ENCODE peak calls at places on chromosomes 5 and 9, in five cellular contexts. Q is endothelial cell of umbilical vein, F is BJ, Z is HFF-Myc, X is aorta. U is an unnamed sample.

GRCh38 chr5:6450235-6450860 is 1.7 kb downstream of the UBE2QL1 start:
- DNase-seq in Q (no peak), F (no peak), Z (no peak), X (no peak), U (no peak)

GRCh38 chr9:764105-764524 is 77.4 kb upstream of the DMRT1 start:
- DNase-seq in Q (peak; percentile 90), X (peak; percentile 77), Z (peak; percentile 31), F (no peak), U (no peak)

GRCh38 chr9:134236001-134236421 is 71.6 kb upstream of the RNU6ATAC start:
- DNase-seq in X (no peak), Q (no peak), F (no peak), Z (no peak), U (no peak)

GRCh38 chr9:385818-386398 is 171.2 kb downstream of the DOCK8 start:
- DNase-seq in Z (peak; percentile 25), Q (peak; percentile 76), F (peak; percentile 8), X (no peak), U (peak; percentile 4)

GRCh38 chr5:142399899-142400298 is 75.1 kb upstream of the SPRY4 start:
- DNase-seq in X (no peak), Z (no peak), Q (peak; percentile 10), F (no peak), U (no peak)

GRCh38 chr5:16773990-16774389 is 157.2 kb upstream of the RETREG1 start:
- DNase-seq in Q (no peak), X (no peak), Z (peak; percentile 26), F (peak; percentile 45), U (peak; percentile 31)

GRCh38 chr9:89407070-89407469 is 88.8 kb downstream of the SECISBP2 start:
- DNase-seq in X (no peak), Z (no peak), Q (no peak), F (no peak), U (no peak)

GRCh38 chr5:174045470-174046025 is at the start of gene NSG2:
- DNase-seq in Z (peak; percentile 64), F (peak; percentile 31), Q (peak; percentile 24), X (peak; percentile 69), U (peak; percentile 41)

GRCh38 chr9:136439550-136440408 is at the start of gene INPP5E:
- DNase-seq in X (peak; percentile 77), Z (no peak), Q (peak; percentile 51), F (no peak), U (no peak)

GRCh38 chr9:114288233-114289051 is 34.5 kb upstream of the ORM1 start:
- DNase-seq in F (no peak), X (peak; percentile 45), Z (no peak), Q (no peak), U (peak; percentile 51)

DNA sequence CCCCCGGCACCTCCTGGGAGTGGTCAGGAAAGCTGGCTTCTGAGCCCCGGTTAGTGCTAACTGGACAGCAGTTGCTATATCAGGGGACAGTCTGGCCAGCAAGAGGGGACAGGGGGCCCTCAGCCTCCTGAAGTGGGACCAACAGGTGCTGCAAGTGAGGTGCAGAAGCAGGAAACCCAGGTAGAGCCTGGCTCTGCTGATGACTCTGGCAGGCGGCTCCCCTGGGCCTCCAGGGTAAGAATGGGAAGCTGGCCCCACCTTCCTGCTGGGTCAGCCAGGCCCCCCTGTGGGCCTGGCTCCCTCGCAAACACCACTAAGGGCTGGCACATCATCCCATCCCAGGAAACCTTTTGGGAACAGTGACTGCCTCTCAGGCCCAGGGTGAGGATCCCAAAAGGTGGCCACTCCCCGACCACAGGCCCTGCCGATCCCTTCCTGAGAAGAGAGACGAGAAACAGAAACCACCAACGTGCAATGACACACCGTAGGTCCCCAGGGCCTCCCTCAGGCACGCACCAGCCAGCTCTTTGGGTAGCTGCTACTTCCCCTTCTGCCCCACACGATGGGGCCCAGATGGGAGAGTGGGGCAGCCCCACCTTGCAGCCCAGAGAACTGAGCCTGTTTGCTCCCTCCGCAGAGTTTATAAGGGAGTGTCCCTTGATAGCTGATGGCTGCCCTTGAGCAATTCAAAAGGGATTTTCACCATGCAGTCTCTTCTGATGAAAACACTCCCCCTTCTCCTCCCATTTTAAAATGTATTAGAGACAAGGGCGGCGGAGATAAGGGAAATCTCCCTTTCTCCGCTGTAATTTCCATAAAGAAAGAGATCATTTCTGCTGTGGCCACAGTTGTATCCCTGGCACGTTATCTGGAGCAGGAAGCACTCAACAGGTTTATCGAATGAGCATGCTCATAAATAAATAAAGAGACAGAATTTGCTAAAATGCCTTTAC is 76.8 kb downstream of the STK10 start:
- DNase-seq in Z (no peak), F (no peak), Q (peak; percentile 21), X (peak; percentile 73), U (no peak)
- H3K4me3 ChIP-seq in Z (no peak overlapping the region), F (no peak overlapping the region), Q (no peak overlapping the region), X (no peak overlapping the region), U (peak overlapping the region; percentile 21)

GRCh38 chr5:57033103-57033502 is 81.2 kb upstream of the MIER3 start:
- DNase-seq in F (no peak), Q (no peak), X (no peak), Z (no peak), U (no peak)
- H3K4me3 ChIP-seq in F (no peak overlapping the region), Q (no peak overlapping the region), X (no peak overlapping the region), Z (no peak overlapping the region), U (no peak overlapping the region)

DNA sequence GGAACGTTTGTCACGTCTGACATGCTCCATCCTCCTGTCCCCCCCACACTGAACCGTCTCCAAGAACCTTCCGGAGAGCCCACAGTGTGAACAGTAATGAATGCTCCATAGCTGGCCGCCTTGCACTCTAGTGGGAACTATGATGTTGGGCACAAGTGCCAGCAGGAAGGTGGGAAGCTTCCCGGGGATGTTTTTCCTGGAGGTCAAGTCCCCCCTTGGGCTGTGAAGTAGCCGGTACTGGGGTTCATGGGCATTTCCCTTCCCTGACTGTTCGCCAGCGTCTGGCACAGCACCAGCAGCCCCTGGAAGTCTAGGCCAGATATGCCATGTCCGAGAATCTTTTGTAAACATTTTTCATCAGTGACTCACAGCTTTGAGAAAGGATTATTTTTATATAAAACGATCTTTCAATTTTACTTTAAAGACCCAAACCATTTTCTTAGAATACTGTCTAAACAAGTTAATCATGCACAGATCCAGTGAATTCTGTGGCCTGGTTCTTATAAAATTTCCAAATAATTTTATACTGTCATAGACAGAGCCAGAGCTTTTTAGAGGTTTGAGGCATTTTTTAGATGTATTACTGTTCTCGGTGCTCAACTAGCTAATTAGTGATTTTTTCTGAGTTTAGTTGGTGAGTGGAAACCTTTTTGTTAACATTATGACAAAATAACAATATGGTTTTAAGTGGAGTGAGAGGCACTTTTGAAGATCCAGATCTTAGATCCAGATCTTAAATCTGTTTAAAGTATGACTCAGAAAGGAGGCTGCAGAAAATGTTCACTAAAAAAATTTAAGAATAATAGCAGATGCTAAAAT is 11.6 kb downstream of the ABL1 start:
- DNase-seq in Q (peak; percentile 93), Z (no peak), F (no peak), X (peak; percentile 88), U (no peak)
- H3K4me3 ChIP-seq in Q (peak overlapping the region; percentile 56), Z (peak overlapping the region; percentile 21), F (peak overlapping the region; percentile 18), X (peak overlapping the region; percentile 36), U (peak overlapping the region; percentile 42)

GRCh38 chr5:145162641-145163040 is 672.5 kb downstream of the PRELID2 start:
- DNase-seq in Q (no peak), X (no peak), Z (no peak), F (no peak), U (no peak)

GRCh38 chr5:145160679-145161078 is 674.5 kb downstream of the PRELID2 start:
- DNase-seq in Q (no peak), X (no peak), Z (no peak), F (no peak), U (no peak)

GRCh38 chr5:145158654-145159199 is 676.4 kb downstream of the PRELID2 start:
- DNase-seq in Q (no peak), F (no peak), Z (no peak), X (no peak), U (no peak)

GRCh38 chr5:145161384-145161783 is 673.8 kb downstream of the PRELID2 start:
- DNase-seq in Z (no peak), X (no peak), Q (no peak), F (no peak), U (no peak)

GRCh38 chr5:145157841-145158240 is 677.3 kb downstream of the PRELID2 start:
- DNase-seq in Q (no peak), F (no peak), X (no peak), Z (no peak), U (peak; percentile 5)
- H3K4me3 ChIP-seq in Q (no peak overlapping the region), F (no peak overlapping the region), X (no peak overlapping the region), Z (no peak overlapping the region), U (no peak overlapping the region)

GRCh38 chr5:111901303-111901702 is 144.3 kb upstream of the NREP start:
- DNase-seq in X (no peak), Z (no peak), Q (no peak), F (no peak), U (no peak)

DNA sequence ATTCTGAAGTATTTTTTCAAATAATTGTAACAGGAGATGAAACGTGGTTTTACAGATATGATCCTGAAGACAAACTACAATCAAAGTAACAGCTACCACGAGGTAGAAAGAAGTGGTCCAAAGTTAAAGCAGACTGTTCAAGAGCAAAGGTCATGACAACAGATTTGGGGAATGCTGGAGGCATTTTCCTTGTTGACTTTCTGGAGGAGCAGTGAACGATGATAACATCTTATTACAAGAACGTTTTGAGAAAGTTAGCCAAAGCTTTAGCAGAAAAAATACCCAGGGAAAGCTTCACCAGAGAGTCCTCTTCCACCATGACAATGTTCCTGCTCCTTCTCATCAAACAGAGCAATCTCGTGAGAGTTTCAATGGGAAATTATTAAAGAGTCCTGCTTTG is 145.4 kb upstream of the NREP start:
- DNase-seq in Q (no peak), F (no peak), Z (no peak), X (no peak), U (no peak)
- H3K4me3 ChIP-seq in Q (no peak overlapping the region), F (no peak overlapping the region), Z (no peak overlapping the region), X (no peak overlapping the region), U (no peak overlapping the region)

GRCh38 chr5:80246995-80247729 is 8.7 kb downstream of the SERINC5 start:
- DNase-seq in X (peak; percentile 79), F (peak; percentile 79), Q (peak; percentile 87), Z (no peak), U (peak; percentile 82)
- H3K4me3 ChIP-seq in X (no peak overlapping the region), F (no peak overlapping the region), Q (no peak overlapping the region), Z (no peak overlapping the region), U (peak overlapping the region; percentile 26)